ENCODE peak calls at places on chromosomes 2 and 18, in ten cellular contexts. One of them, this sample, is unnamed.

GRCh38 chr2:177579486-177580036 is 187.0 kb downstream of the AGPS start:
- DNase-seq in stromal cell of bone marrow: no peak
- DNase-seq in RWPE1: no peak
- DNase-seq in stimulated activated naive CD4-positive, alpha-beta T cell: no peak
- DNase-seq in T-helper 1 cell: no peak
- DNase-seq in activated CD8-positive, alpha-beta T cell treated with anti-CD3 and anti-CD28 coated beads for 36 hours: no peak
- DNase-seq in heart left ventricle: no peak
- DNase-seq in activated naive CD4-positive, alpha-beta T cell treated with anti-CD3 and anti-CD28 coated beads for 36 hours: no peak
- DNase-seq in AG08396: no peak
- DNase-seq in NCI-H226: no peak
- DNase-seq in this sample: no peak

GRCh38 chr2:20184067-20184938 is 40.6 kb downstream of the SDC1 start:
- DNase-seq in stimulated activated naive CD4-positive, alpha-beta T cell: no peak
- DNase-seq in AG08396: peak; percentile 81
- DNase-seq in NCI-H226: peak; percentile 64
- DNase-seq in activated naive CD4-positive, alpha-beta T cell treated with anti-CD3 and anti-CD28 coated beads for 36 hours: no peak
- DNase-seq in T-helper 1 cell: no peak
- DNase-seq in activated CD8-positive, alpha-beta T cell treated with anti-CD3 and anti-CD28 coated beads for 36 hours: no peak
- DNase-seq in heart left ventricle: no peak
- DNase-seq in RWPE1: peak; percentile 76
- DNase-seq in stromal cell of bone marrow: no peak
- DNase-seq in this sample: no peak

GRCh38 chr18:41134426-41134825 is 820.6 kb upstream of the PIK3C3 start:
- DNase-seq in heart left ventricle: no peak
- DNase-seq in stromal cell of bone marrow: no peak
- DNase-seq in stimulated activated naive CD4-positive, alpha-beta T cell: no peak
- DNase-seq in NCI-H226: peak; percentile 14
- DNase-seq in RWPE1: no peak
- DNase-seq in T-helper 1 cell: no peak
- DNase-seq in AG08396: no peak
- DNase-seq in activated CD8-positive, alpha-beta T cell treated with anti-CD3 and anti-CD28 coated beads for 36 hours: no peak
- DNase-seq in activated naive CD4-positive, alpha-beta T cell treated with anti-CD3 and anti-CD28 coated beads for 36 hours: no peak
- DNase-seq in this sample: no peak

GRCh38 chr2:14424478-14425390 is 207.8 kb upstream of the LRATD1 start:
- DNase-seq in NCI-H226: no peak
- DNase-seq in heart left ventricle: no peak
- DNase-seq in stromal cell of bone marrow: no peak
- DNase-seq in stimulated activated naive CD4-positive, alpha-beta T cell: no peak
- DNase-seq in AG08396: no peak
- DNase-seq in activated CD8-positive, alpha-beta T cell treated with anti-CD3 and anti-CD28 coated beads for 36 hours: no peak
- DNase-seq in RWPE1: no peak
- DNase-seq in activated naive CD4-positive, alpha-beta T cell treated with anti-CD3 and anti-CD28 coated beads for 36 hours: no peak
- DNase-seq in T-helper 1 cell: no peak
- DNase-seq in this sample: no peak

GRCh38 chr2:3503046-3503445 is 16.3 kb downstream of the ADI1 start:
- DNase-seq in T-helper 1 cell: no peak
- DNase-seq in activated naive CD4-positive, alpha-beta T cell treated with anti-CD3 and anti-CD28 coated beads for 36 hours: no peak
- DNase-seq in stromal cell of bone marrow: no peak
- DNase-seq in heart left ventricle: no peak
- DNase-seq in activated CD8-positive, alpha-beta T cell treated with anti-CD3 and anti-CD28 coated beads for 36 hours: no peak
- DNase-seq in NCI-H226: no peak
- DNase-seq in stimulated activated naive CD4-positive, alpha-beta T cell: no peak
- DNase-seq in RWPE1: no peak
- DNase-seq in AG08396: no peak
- DNase-seq in this sample: no peak

GRCh38 chr2:73901143-73901542 is 8.3 kb downstream of the ACTG2 start:
- DNase-seq in T-helper 1 cell: no peak
- DNase-seq in RWPE1: no peak
- DNase-seq in AG08396: no peak
- DNase-seq in activated CD8-positive, alpha-beta T cell treated with anti-CD3 and anti-CD28 coated beads for 36 hours: no peak
- DNase-seq in heart left ventricle: no peak
- DNase-seq in stromal cell of bone marrow: no peak
- DNase-seq in NCI-H226: no peak
- DNase-seq in stimulated activated naive CD4-positive, alpha-beta T cell: no peak
- DNase-seq in activated naive CD4-positive, alpha-beta T cell treated with anti-CD3 and anti-CD28 coated beads for 36 hours: no peak
- DNase-seq in this sample: no peak

GRCh38 chr2:203534486-203535077 is 519 bp downstream of the RAPH1 start:
- DNase-seq in RWPE1: peak; percentile 69
- DNase-seq in heart left ventricle: peak; percentile 50
- DNase-seq in activated naive CD4-positive, alpha-beta T cell treated with anti-CD3 and anti-CD28 coated beads for 36 hours: peak; percentile 49
- DNase-seq in stromal cell of bone marrow: no peak
- DNase-seq in activated CD8-positive, alpha-beta T cell treated with anti-CD3 and anti-CD28 coated beads for 36 hours: peak; percentile 59
- DNase-seq in AG08396: no peak
- DNase-seq in NCI-H226: no peak
- DNase-seq in T-helper 1 cell: peak; percentile 18
- DNase-seq in stimulated activated naive CD4-positive, alpha-beta T cell: peak; percentile 22
- DNase-seq in this sample: peak; percentile 19

GRCh38 chr2:141133883-141134282 is 996.9 kb downstream of the LRP1B start:
- DNase-seq in T-helper 1 cell: no peak
- DNase-seq in heart left ventricle: no peak
- DNase-seq in stromal cell of bone marrow: no peak
- DNase-seq in RWPE1: no peak
- DNase-seq in AG08396: no peak
- DNase-seq in stimulated activated naive CD4-positive, alpha-beta T cell: no peak
- DNase-seq in activated CD8-positive, alpha-beta T cell treated with anti-CD3 and anti-CD28 coated beads for 36 hours: no peak
- DNase-seq in activated naive CD4-positive, alpha-beta T cell treated with anti-CD3 and anti-CD28 coated beads for 36 hours: no peak
- DNase-seq in NCI-H226: no peak
- DNase-seq in this sample: no peak